ENCODE peak calls at places on chromosomes 16 and 17, in six cellular contexts. One of them, this sample, is unnamed.

GRCh38 chr17:74751210-74751529 is 2.7 kb downstream of the NHERF1 start:
- DNase-seq in A549: no peak
- DNase-seq in HepG2: no peak
- DNase-seq in IMR-90: no peak
- DNase-seq in K562: no peak
- DNase-seq in GM12878: no peak
- DNase-seq in this sample: no peak

GRCh38 chr16:10088380-10088793 is 93.8 kb downstream of the GRIN2A start:
- DNase-seq in A549: no peak
- DNase-seq in HepG2: no peak
- DNase-seq in IMR-90: no peak
- DNase-seq in K562: no peak
- DNase-seq in GM12878: no peak
- DNase-seq in this sample: no peak

GRCh38 chr17:70344356-70345060 is 175.2 kb downstream of the KCNJ2 start:
- DNase-seq in A549: no peak
- DNase-seq in HepG2: no peak
- DNase-seq in IMR-90: peak; percentile 27
- DNase-seq in K562: no peak
- DNase-seq in GM12878: no peak
- DNase-seq in this sample: no peak

GRCh38 chr17:60065136-60065535 is 13.6 kb downstream of the HEATR6 start:
- DNase-seq in A549: no peak
- DNase-seq in HepG2: no peak
- DNase-seq in IMR-90: peak; percentile 65
- DNase-seq in K562: no peak
- DNase-seq in GM12878: no peak
- DNase-seq in this sample: no peak

GRCh38 chr17:59851431-59852375 is 41.0 kb downstream of the TUBD1 start:
- DNase-seq in A549: peak; percentile 90
- DNase-seq in HepG2: no peak
- DNase-seq in IMR-90: peak; percentile 99
- DNase-seq in K562: no peak
- DNase-seq in GM12878: no peak
- DNase-seq in this sample: no peak

GRCh38 chr17:82936768-82937171 is 96.9 kb upstream of the ZNF750 start:
- DNase-seq in A549: no peak
- DNase-seq in HepG2: no peak
- DNase-seq in IMR-90: no peak
- DNase-seq in K562: no peak
- DNase-seq in GM12878: no peak
- DNase-seq in this sample: no peak

GRCh38 chr16:69773255-69773947 is 11.3 kb downstream of the WWP2 start:
- DNase-seq in A549: no peak
- DNase-seq in HepG2: no peak
- DNase-seq in IMR-90: no peak
- DNase-seq in K562: no peak
- DNase-seq in GM12878: no peak
- DNase-seq in this sample: no peak

GRCh38 chr16:2591476-2592240 is 53.8 kb downstream of the PDPK1 start:
- DNase-seq in A549: no peak
- DNase-seq in HepG2: no peak
- DNase-seq in IMR-90: no peak
- DNase-seq in K562: no peak
- DNase-seq in GM12878: no peak
- DNase-seq in this sample: no peak

GRCh38 chr16:66443269-66443652 is 16.2 kb downstream of the BEAN1 start:
- DNase-seq in A549: no peak
- DNase-seq in HepG2: no peak
- DNase-seq in IMR-90: no peak
- DNase-seq in K562: no peak
- DNase-seq in GM12878: no peak
- DNase-seq in this sample: no peak

GRCh38 chr17:80382956-80383355 is 32.0 kb upstream of the ENDOV start:
- DNase-seq in A549: no peak
- DNase-seq in HepG2: no peak
- DNase-seq in IMR-90: no peak
- DNase-seq in K562: no peak
- DNase-seq in GM12878: no peak
- DNase-seq in this sample: no peak

GRCh38 chr17:60167095-60167741 is 17.4 kb downstream of the CA4 start:
- DNase-seq in A549: no peak
- DNase-seq in HepG2: no peak
- DNase-seq in IMR-90: no peak
- DNase-seq in K562: no peak
- DNase-seq in GM12878: no peak
- DNase-seq in this sample: no peak

DNA sequence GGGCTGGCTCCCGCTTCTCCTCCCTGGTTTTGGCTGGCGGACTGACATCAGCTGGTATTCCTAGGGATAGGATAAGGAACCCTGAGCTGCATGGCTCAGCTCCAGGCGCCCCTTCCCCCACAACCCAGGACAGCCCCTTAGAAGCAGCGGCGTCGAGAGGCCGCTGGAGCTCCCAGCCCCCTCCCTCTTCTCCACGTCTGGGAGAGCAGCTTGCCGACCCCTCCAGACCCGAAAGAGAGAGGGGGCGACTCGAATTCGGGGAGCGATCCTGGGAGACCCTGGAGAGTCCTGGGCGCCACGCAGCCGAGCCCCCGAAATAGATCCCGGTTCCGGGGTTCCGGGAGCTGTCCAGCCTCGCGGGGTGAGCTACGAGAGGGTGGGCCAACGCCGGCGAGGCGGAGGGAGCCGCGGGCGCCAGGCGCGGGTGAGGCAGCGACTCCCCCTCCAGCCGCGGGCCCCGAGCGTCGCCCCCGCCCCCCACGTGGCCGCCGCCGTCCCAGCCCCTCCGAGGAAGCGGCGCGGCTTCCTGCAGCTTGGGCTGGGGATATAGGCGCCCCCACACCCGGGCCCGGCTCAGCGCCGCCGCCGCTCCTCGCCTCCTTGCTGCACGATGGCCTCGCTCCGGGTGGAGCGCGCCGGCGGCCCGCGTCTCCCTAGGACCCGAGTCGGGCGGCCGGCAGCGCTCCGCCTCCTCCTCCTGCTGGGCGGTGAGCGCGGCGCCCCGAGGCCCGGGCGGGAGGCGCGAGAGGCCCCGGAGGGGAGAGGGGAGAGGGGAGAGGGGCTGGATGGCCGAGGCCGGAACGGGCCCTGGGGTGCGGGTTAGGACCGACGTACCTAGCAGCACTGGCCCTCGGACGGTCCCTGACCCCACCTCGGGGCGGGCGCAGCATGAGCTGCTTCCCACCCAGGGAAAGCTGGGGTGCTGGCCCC is at the start of gene RAMP2:
- DNase-seq in A549: no peak
- DNase-seq in HepG2: no peak
- DNase-seq in IMR-90: no peak
- DNase-seq in K562: no peak
- DNase-seq in GM12878: no peak
- DNase-seq in this sample: no peak
- TF ChIP-seq BHLHE40 in A549: no peak
- TF ChIP-seq BHLHE40 in HepG2: no peak
- TF ChIP-seq BHLHE40 in IMR-90: no peak
- TF ChIP-seq BHLHE40 in K562: no peak
- TF ChIP-seq BHLHE40 in GM12878: no peak
- TF ChIP-seq BHLHE40 in this sample: no peak

GRCh38 chr16:75019007-75019406 is 20.2 kb downstream of the ZNRF1 start:
- DNase-seq in A549: peak; percentile 54
- DNase-seq in HepG2: no peak
- DNase-seq in IMR-90: peak; percentile 55
- DNase-seq in K562: no peak
- DNase-seq in GM12878: no peak
- DNase-seq in this sample: no peak
- TF ChIP-seq BHLHE40 in A549: no peak
- TF ChIP-seq BHLHE40 in HepG2: no peak
- TF ChIP-seq BHLHE40 in IMR-90: no peak
- TF ChIP-seq BHLHE40 in K562: no peak
- TF ChIP-seq BHLHE40 in GM12878: no peak
- TF ChIP-seq BHLHE40 in this sample: no peak

GRCh38 chr17:81831957-81832607 is 1.0 kb downstream of the MCRIP1 start:
- DNase-seq in A549: no peak
- DNase-seq in HepG2: no peak
- DNase-seq in IMR-90: peak; percentile 41
- DNase-seq in K562: no peak
- DNase-seq in GM12878: no peak
- DNase-seq in this sample: no peak
- TF ChIP-seq BHLHE40 in A549: no peak
- TF ChIP-seq BHLHE40 in HepG2: peak; percentile 2
- TF ChIP-seq BHLHE40 in IMR-90: no peak
- TF ChIP-seq BHLHE40 in K562: no peak
- TF ChIP-seq BHLHE40 in GM12878: no peak
- TF ChIP-seq BHLHE40 in this sample: no peak

GRCh38 chr16:4924593-4925378 is 12.2 kb downstream of the PPL start:
- DNase-seq in A549: no peak
- DNase-seq in HepG2: peak; percentile 84
- DNase-seq in IMR-90: no peak
- DNase-seq in K562: no peak
- DNase-seq in GM12878: no peak
- DNase-seq in this sample: no peak
- TF ChIP-seq BHLHE40 in A549: no peak
- TF ChIP-seq BHLHE40 in HepG2: no peak
- TF ChIP-seq BHLHE40 in IMR-90: no peak
- TF ChIP-seq BHLHE40 in K562: no peak
- TF ChIP-seq BHLHE40 in GM12878: no peak
- TF ChIP-seq BHLHE40 in this sample: no peak

DNA sequence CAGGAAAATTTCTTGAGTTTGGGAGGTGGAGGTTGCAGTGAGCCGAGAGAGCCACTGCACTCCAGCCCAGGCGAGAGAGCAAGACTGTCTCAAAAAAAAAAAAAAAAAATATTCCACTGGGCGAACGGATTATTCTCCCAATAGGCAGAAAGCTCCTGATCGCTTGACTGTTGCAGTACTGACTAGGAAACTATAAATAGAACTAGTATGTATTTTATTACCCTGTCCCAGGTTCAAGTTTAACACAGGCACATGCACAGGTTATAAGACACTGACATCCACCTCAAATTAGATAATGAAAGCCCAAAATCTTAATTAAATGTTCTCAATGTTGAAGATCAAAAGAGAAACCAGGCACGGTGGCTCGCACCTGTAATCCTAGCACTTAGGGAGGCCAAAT is 11.5 kb downstream of the PARN start:
- DNase-seq in A549: no peak
- DNase-seq in HepG2: no peak
- DNase-seq in IMR-90: no peak
- DNase-seq in K562: no peak
- DNase-seq in GM12878: no peak
- DNase-seq in this sample: no peak
- TF ChIP-seq BHLHE40 in A549: no peak
- TF ChIP-seq BHLHE40 in HepG2: no peak
- TF ChIP-seq BHLHE40 in IMR-90: no peak
- TF ChIP-seq BHLHE40 in K562: no peak
- TF ChIP-seq BHLHE40 in GM12878: no peak
- TF ChIP-seq BHLHE40 in this sample: no peak

GRCh38 chr17:66829386-66829864 is 5.5 kb upstream of the CACNG5 start:
- DNase-seq in A549: peak; percentile 34
- DNase-seq in HepG2: peak; percentile 18
- DNase-seq in IMR-90: peak; percentile 73
- DNase-seq in K562: peak; percentile 45
- DNase-seq in GM12878: no peak
- DNase-seq in this sample: peak; percentile 61
- TF ChIP-seq BHLHE40 in A549: no peak
- TF ChIP-seq BHLHE40 in HepG2: no peak
- TF ChIP-seq BHLHE40 in IMR-90: no peak
- TF ChIP-seq BHLHE40 in K562: no peak
- TF ChIP-seq BHLHE40 in GM12878: no peak
- TF ChIP-seq BHLHE40 in this sample: no peak

This sample was measured in HEK293T.